ENCODE peak calls at places on chromosome 11, in seven cellular contexts. N, T, H, V, P, D and Y are unnamed samples.

GRCh38 chr11:93573184-93573583 is 30.0 kb upstream of the SMCO4 start:
- DNase-seq in N (no peak), D (no peak), P (no peak), H (no peak), T (no peak), V (no peak), Y (no peak)

GRCh38 chr11:12469451-12469850 is 92.1 kb downstream of the PARVA start:
- DNase-seq in H (no peak), V (no peak), P (no peak), T (peak), N (no peak), D (no peak), Y (peak)

GRCh38 chr11:78415338-78415737 is 2.3 kb downstream of the GAB2 start:
- DNase-seq in T (no peak), N (no peak), P (no peak), V (no peak), H (no peak), D (peak), Y (no peak)

GRCh38 chr11:14653090-14653489 is 9.5 kb downstream of the PDE3B start:
- DNase-seq in D (no peak), T (no peak), V (no peak), P (no peak), N (no peak), H (no peak), Y (no peak)

GRCh38 chr11:36023922-36024321 is 80.1 kb downstream of the LDLRAD3 start:
- DNase-seq in D (no peak), V (no peak), T (peak), P (no peak), H (no peak), N (no peak), Y (peak)

GRCh38 chr11:46342237-46342636 is 5.0 kb upstream of the DGKZ start:
- DNase-seq in P (no peak), T (no peak), H (no peak), N (no peak), D (no peak), V (no peak), Y (no peak)

GRCh38 chr11:782264-783174 is 5.2 kb upstream of the GATD1 start:
- DNase-seq in N (no peak), P (no peak), V (no peak), H (no peak), T (no peak), D (no peak), Y (no peak)

GRCh38 chr11:66868726-66869291 is 11.9 kb downstream of the LRFN4 start:
- DNase-seq in D (peak), N (peak), T (no peak), H (no peak), V (peak), P (peak), Y (no peak)

GRCh38 chr11:98059488-98059887 is 961.3 kb upstream of the CNTN5 start:
- DNase-seq in V (no peak), H (no peak), N (no peak), T (no peak), P (no peak), D (no peak), Y (no peak)

GRCh38 chr11:6646631-6647281 is 8.9 kb downstream of the DCHS1 start:
- DNase-seq in D (peak), P (no peak), N (no peak), H (no peak), V (no peak), T (peak), Y (peak)

GRCh38 chr11:124398924-124399323 is at the start of gene OR8B3:
- DNase-seq in P (no peak), D (no peak), T (no peak), V (no peak), H (no peak), N (no peak), Y (no peak)